ENCODE peak calls at places on chromosomes 4 and X, in seven cellular contexts. N, I, E, Q, Z, B and J are unnamed samples. For H3K4me1, the result is how much of the 10 kb centered on the place peaks cover.

GRCh38 chrX:118630843-118631242 is 96.6 kb upstream of the IL13RA1 start:
- DNase-seq in I (no peak), B (no peak), E (no peak), Q (no peak), Z (no peak), N (no peak), J (no peak)

GRCh38 chrX:73916931-73917657 is 354.1 kb downstream of the CHIC1 start:
- DNase-seq in B (peak), E (peak), N (no peak), Q (peak), I (peak), Z (peak), J (peak)

GRCh38 chrX:69221239-69222102 is 56.2 kb upstream of the PJA1 start:
- DNase-seq in I (no peak), N (peak), Z (no peak), Q (peak), B (no peak), E (no peak), J (no peak)

GRCh38 chr4:8886625-8887406 is 15.2 kb upstream of the HMX1 start:
- DNase-seq in Z (peak), I (no peak), N (no peak), B (no peak), E (no peak), Q (no peak), J (no peak)

GRCh38 chr4:101785476-101785875 is 5.1 kb upstream of the BANK1 start:
- DNase-seq in Z (no peak), Q (no peak), N (no peak), B (peak), E (no peak), I (no peak), J (no peak)

GRCh38 chr4:176320340-176320975 is 692 bp downstream of the SPCS3 start:
- DNase-seq in N (peak), Q (peak), I (peak), B (peak), Z (peak), E (no peak), J (peak)

GRCh38 chr4:52265781-52266525 is 214.8 kb downstream of the SPATA18 start:
- DNase-seq in Q (no peak), B (no peak), N (no peak), E (no peak), Z (no peak), I (no peak), J (no peak)

GRCh38 chr4:184528713-184529112 is 54.4 kb upstream of the IRF2 start:
- DNase-seq in I (no peak), E (no peak), B (no peak), N (no peak), Z (no peak), Q (no peak), J (no peak)

GRCh38 chr4:72320185-72320948 is 248.7 kb downstream of the ADAMTS3 start:
- DNase-seq in B (no peak), Z (no peak), N (no peak), E (no peak), I (no peak), Q (no peak), J (no peak)

GRCh38 chr4:76993787-76994641 is 44.5 kb downstream of the SEPTIN11 start:
- DNase-seq in I (no peak), Z (no peak), N (no peak), Q (no peak), E (no peak), B (no peak), J (no peak)

GRCh38 chrX:143296521-143296920 is 220.8 kb downstream of the SPANXN3 start:
- DNase-seq in N (no peak), I (no peak), B (no peak), Z (no peak), Q (no peak), E (no peak), J (no peak)

GRCh38 chr4:164606478-164606877 is 147.5 kb upstream of the SMIM31 start:
- DNase-seq in E (no peak), N (no peak), Q (no peak), I (no peak), B (no peak), Z (no peak), J (no peak)

GRCh38 chrX:9786839-9787635 is 808 bp downstream of the SHROOM2 start:
- DNase-seq in Z (no peak), I (no peak), N (no peak), E (no peak), Q (peak), B (peak), J (no peak)

GRCh38 chr4:134544303-134544761 is 342.7 kb upstream of the PABPC4L start:
- DNase-seq in Q (peak), E (no peak), I (peak), Z (peak), B (peak), N (no peak), J (no peak)

GRCh38 chr4:60432911-60433310 is 767.2 kb upstream of the ADGRL3 start:
- DNase-seq in I (no peak), N (no peak), Q (peak), Z (no peak), B (no peak), E (no peak), J (no peak)

GRCh38 chr4:56677673-56678072 is 3.4 kb downstream of the HOPX start:
- DNase-seq in Z (no peak), Q (no peak), I (no peak), E (no peak), B (no peak), N (no peak), J (no peak)

GRCh38 chrX:123960956-123961267 is 594 bp upstream of the STAG2 start:
- DNase-seq in E (no peak), Z (no peak), I (no peak), B (no peak), Q (no peak), N (no peak), J (no peak)

GRCh38 chr4:7531640-7531994 is 96.9 kb upstream of the PSAPL1 start:
- DNase-seq in N (no peak), Z (no peak), E (no peak), Q (peak), I (no peak), B (no peak), J (no peak)
- H3K4me1 ChIP-seq in N (under half), Z (under half), E (under half), Q (under half), I (under half), B (under half), J (under half)

GRCh38 chr4:84585276-84585675 is 2.3 kb downstream of the CDS1 start:
- DNase-seq in Q (no peak), I (no peak), N (no peak), B (no peak), Z (no peak), E (no peak), J (no peak)

GRCh38 chr4:84582988-84583870 is at the start of gene CDS1:
- DNase-seq in B (no peak), I (no peak), N (peak), Z (peak), Q (peak), E (no peak), J (no peak)

GRCh38 chr4:84582302-84582987 is 482 bp upstream of the CDS1 start:
- DNase-seq in I (peak), Q (peak), N (peak), Z (peak), B (peak), E (peak), J (peak)

GRCh38 chr4:84579410-84579791 is 3.5 kb upstream of the CDS1 start:
- DNase-seq in Q (peak), I (no peak), B (no peak), E (no peak), N (no peak), Z (no peak), J (no peak)

GRCh38 chr4:84583871-84584373 is 995 bp downstream of the CDS1 start:
- DNase-seq in B (no peak), Q (no peak), N (no peak), I (no peak), Z (peak), E (no peak), J (peak)
- TF ChIP-seq EZH2 in B (peak), Q (no peak), N (no peak), I (no peak), Z (peak), E (no peak), J (no peak)

GRCh38 chr4:18020671-18021469 is 685 bp downstream of the LCORL start:
- DNase-seq in N (peak), I (peak), Q (peak), B (peak), Z (peak), E (no peak), J (peak)

GRCh38 chr4:18021720-18022571 is at the start of gene LCORL:
- DNase-seq in B (peak), E (peak), N (peak), Q (peak), Z (peak), I (peak), J (peak)

GRCh38 chr4:18021470-18021719 is 160 bp downstream of the LCORL start:
- DNase-seq in I (peak), N (no peak), Q (no peak), Z (no peak), B (no peak), E (no peak), J (no peak)

GRCh38 chr4:18022572-18023039 is 1.1 kb upstream of the LCORL start:
- DNase-seq in B (no peak), N (no peak), E (no peak), Q (no peak), Z (peak), I (no peak), J (no peak)

DNA sequence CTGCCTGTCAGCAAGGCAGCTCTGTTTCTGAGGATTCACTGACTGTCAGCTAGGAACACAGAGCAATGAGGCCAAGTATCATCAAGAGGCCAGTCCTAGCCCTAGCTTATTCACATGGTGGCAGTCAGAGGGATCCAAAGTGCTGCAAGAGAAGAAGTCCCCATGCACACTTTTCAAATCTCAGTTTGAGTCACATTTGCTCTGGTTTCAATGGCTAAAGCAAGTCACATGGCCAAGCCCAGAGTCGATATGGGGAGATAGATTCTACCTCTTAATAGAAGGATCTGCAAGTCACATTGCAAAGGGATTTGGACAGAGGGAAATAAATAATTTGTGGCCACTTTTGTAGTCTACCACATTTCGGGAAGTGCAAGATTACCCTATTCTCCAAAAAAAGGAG is 3.7 kb upstream of the LCORL start:
- DNase-seq in Z (no peak), B (no peak), I (no peak), E (no peak), N (no peak), Q (no peak), J (no peak)
- H3K4me1 ChIP-seq in Z (under half), B (under half), I (under half), E (under half), N (under half), Q (under half), J (under half)

DNA sequence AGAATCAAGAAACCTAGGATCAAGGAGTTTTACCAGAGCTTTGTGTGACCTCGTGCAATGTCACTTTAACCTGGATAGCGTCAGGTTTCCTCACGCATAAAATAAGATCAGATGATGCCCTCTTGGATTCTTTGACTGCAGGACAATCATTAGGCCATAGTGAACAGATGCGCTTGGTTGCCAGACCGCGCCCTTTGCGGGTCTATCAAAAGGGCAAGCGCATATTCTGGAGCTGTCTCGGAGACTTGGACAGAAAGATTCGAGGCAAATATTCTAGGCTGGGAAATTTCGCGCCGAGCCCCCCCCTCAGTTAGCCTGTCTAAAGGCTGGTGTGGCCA is 66.6 kb downstream of the FBXO8 start:
- DNase-seq in Q (peak), I (no peak), E (no peak), N (no peak), Z (no peak), B (no peak), J (no peak)
- TF ChIP-seq EZH2 in Q (no peak), I (no peak), E (no peak), N (no peak), Z (no peak), B (no peak), J (no peak)